ENCODE peak calls at places on chromosome 2, in seven cellular contexts. One of them, this sample, is unnamed.

GRCh38 chr2:113974727-113975126 is 84.8 kb downstream of the ACTR3 start:
- DNase-seq in AG09309: no peak
- DNase-seq in T-helper 9 cell: no peak
- DNase-seq in left cardiac atrium: no peak
- DNase-seq in stimulated activated CD4-positive, alpha-beta T cell treated with anti-CD3 and anti-CD28 coated beads, Interleukin-4, amount 100 ng/mL, for 4 hours: no peak
- DNase-seq in T1000: no peak
- DNase-seq in germinal center: no peak
- DNase-seq in this sample: no peak

GRCh38 chr2:12116228-12116750 is 369.9 kb downstream of the LPIN1 start:
- DNase-seq in stimulated activated CD4-positive, alpha-beta T cell treated with anti-CD3 and anti-CD28 coated beads, Interleukin-4, amount 100 ng/mL, for 4 hours: no peak
- DNase-seq in left cardiac atrium: no peak
- DNase-seq in T-helper 9 cell: no peak
- DNase-seq in AG09309: no peak
- DNase-seq in T1000: no peak
- DNase-seq in germinal center: peak; percentile 82
- DNase-seq in this sample: no peak

GRCh38 chr2:71154798-71155197 is 24.4 kb downstream of the MPHOSPH10 start:
- DNase-seq in left cardiac atrium: no peak
- DNase-seq in AG09309: no peak
- DNase-seq in stimulated activated CD4-positive, alpha-beta T cell treated with anti-CD3 and anti-CD28 coated beads, Interleukin-4, amount 100 ng/mL, for 4 hours: no peak
- DNase-seq in germinal center: peak; percentile 17
- DNase-seq in T-helper 9 cell: no peak
- DNase-seq in T1000: no peak
- DNase-seq in this sample: no peak

GRCh38 chr2:237459741-237460174 is 27.3 kb upstream of the MLPH start:
- DNase-seq in germinal center: no peak
- DNase-seq in T-helper 9 cell: no peak
- DNase-seq in AG09309: no peak
- DNase-seq in stimulated activated CD4-positive, alpha-beta T cell treated with anti-CD3 and anti-CD28 coated beads, Interleukin-4, amount 100 ng/mL, for 4 hours: no peak
- DNase-seq in T1000: no peak
- DNase-seq in left cardiac atrium: no peak
- DNase-seq in this sample: no peak

GRCh38 chr2:203463176-203463797 is 71.8 kb downstream of the RAPH1 start:
- DNase-seq in T1000: no peak
- DNase-seq in left cardiac atrium: no peak
- DNase-seq in T-helper 9 cell: no peak
- DNase-seq in AG09309: no peak
- DNase-seq in stimulated activated CD4-positive, alpha-beta T cell treated with anti-CD3 and anti-CD28 coated beads, Interleukin-4, amount 100 ng/mL, for 4 hours: no peak
- DNase-seq in germinal center: no peak
- DNase-seq in this sample: no peak

GRCh38 chr2:167331636-167332232 is 443.5 kb downstream of the XIRP2 start:
- DNase-seq in left cardiac atrium: no peak
- DNase-seq in germinal center: peak; percentile 3
- DNase-seq in stimulated activated CD4-positive, alpha-beta T cell treated with anti-CD3 and anti-CD28 coated beads, Interleukin-4, amount 100 ng/mL, for 4 hours: no peak
- DNase-seq in T1000: no peak
- DNase-seq in T-helper 9 cell: no peak
- DNase-seq in AG09309: no peak
- DNase-seq in this sample: no peak

GRCh38 chr2:127051116-127051779 is 55.7 kb downstream of the BIN1 start:
- DNase-seq in germinal center: no peak
- DNase-seq in T1000: no peak
- DNase-seq in stimulated activated CD4-positive, alpha-beta T cell treated with anti-CD3 and anti-CD28 coated beads, Interleukin-4, amount 100 ng/mL, for 4 hours: no peak
- DNase-seq in T-helper 9 cell: no peak
- DNase-seq in left cardiac atrium: peak; percentile 18
- DNase-seq in AG09309: no peak
- DNase-seq in this sample: no peak

GRCh38 chr2:154402138-154402714 is 296.3 kb upstream of the KCNJ3 start:
- DNase-seq in stimulated activated CD4-positive, alpha-beta T cell treated with anti-CD3 and anti-CD28 coated beads, Interleukin-4, amount 100 ng/mL, for 4 hours: no peak
- DNase-seq in germinal center: no peak
- DNase-seq in T1000: no peak
- DNase-seq in AG09309: no peak
- DNase-seq in T-helper 9 cell: no peak
- DNase-seq in left cardiac atrium: no peak
- DNase-seq in this sample: no peak

GRCh38 chr2:176087330-176088047 is 3.7 kb upstream of the EVX2 start:
- DNase-seq in T-helper 9 cell: no peak
- DNase-seq in germinal center: no peak
- DNase-seq in T1000: no peak
- DNase-seq in left cardiac atrium: no peak
- DNase-seq in stimulated activated CD4-positive, alpha-beta T cell treated with anti-CD3 and anti-CD28 coated beads, Interleukin-4, amount 100 ng/mL, for 4 hours: no peak
- DNase-seq in AG09309: no peak
- DNase-seq in this sample: no peak

GRCh38 chr2:232235716-232236115 is 142.8 kb upstream of the ALPP start:
- DNase-seq in AG09309: no peak
- DNase-seq in T1000: no peak
- DNase-seq in germinal center: no peak
- DNase-seq in left cardiac atrium: no peak
- DNase-seq in T-helper 9 cell: no peak
- DNase-seq in stimulated activated CD4-positive, alpha-beta T cell treated with anti-CD3 and anti-CD28 coated beads, Interleukin-4, amount 100 ng/mL, for 4 hours: no peak
- DNase-seq in this sample: no peak

GRCh38 chr2:230219419-230220331 is at the start of gene SP110:
- DNase-seq in AG09309: peak; percentile 42
- DNase-seq in T1000: peak; percentile 78
- DNase-seq in left cardiac atrium: peak; percentile 84
- DNase-seq in T-helper 9 cell: peak; percentile 58
- DNase-seq in stimulated activated CD4-positive, alpha-beta T cell treated with anti-CD3 and anti-CD28 coated beads, Interleukin-4, amount 100 ng/mL, for 4 hours: peak; percentile 86
- DNase-seq in germinal center: peak; percentile 76
- DNase-seq in this sample: peak; percentile 86

GRCh38 chr2:26432856-26433255 is 31.1 kb downstream of the DRC1 start:
- DNase-seq in left cardiac atrium: no peak
- DNase-seq in AG09309: no peak
- DNase-seq in T1000: no peak
- DNase-seq in germinal center: no peak
- DNase-seq in stimulated activated CD4-positive, alpha-beta T cell treated with anti-CD3 and anti-CD28 coated beads, Interleukin-4, amount 100 ng/mL, for 4 hours: no peak
- DNase-seq in T-helper 9 cell: no peak
- DNase-seq in this sample: no peak

GRCh38 chr2:99834426-99834825 is 308.0 kb downstream of the AFF3 start:
- DNase-seq in AG09309: no peak
- DNase-seq in T-helper 9 cell: no peak
- DNase-seq in stimulated activated CD4-positive, alpha-beta T cell treated with anti-CD3 and anti-CD28 coated beads, Interleukin-4, amount 100 ng/mL, for 4 hours: no peak
- DNase-seq in left cardiac atrium: no peak
- DNase-seq in T1000: no peak
- DNase-seq in germinal center: no peak
- DNase-seq in this sample: no peak

GRCh38 chr2:42653039-42653438 is 84.6 kb downstream of the MTA3 start:
- DNase-seq in T-helper 9 cell: no peak
- DNase-seq in stimulated activated CD4-positive, alpha-beta T cell treated with anti-CD3 and anti-CD28 coated beads, Interleukin-4, amount 100 ng/mL, for 4 hours: no peak
- DNase-seq in germinal center: no peak
- DNase-seq in T1000: no peak
- DNase-seq in left cardiac atrium: no peak
- DNase-seq in AG09309: no peak
- DNase-seq in this sample: no peak

GRCh38 chr2:115694651-115695050 is 1252.2 kb downstream of the DPP10 start:
- DNase-seq in left cardiac atrium: no peak
- DNase-seq in germinal center: no peak
- DNase-seq in T-helper 9 cell: no peak
- DNase-seq in stimulated activated CD4-positive, alpha-beta T cell treated with anti-CD3 and anti-CD28 coated beads, Interleukin-4, amount 100 ng/mL, for 4 hours: no peak
- DNase-seq in AG09309: no peak
- DNase-seq in T1000: no peak
- DNase-seq in this sample: no peak

GRCh38 chr2:3303583-3304406 is 73.8 kb downstream of the EIPR1 start:
- DNase-seq in AG09309: peak; percentile 38
- DNase-seq in left cardiac atrium: peak; percentile 89
- DNase-seq in stimulated activated CD4-positive, alpha-beta T cell treated with anti-CD3 and anti-CD28 coated beads, Interleukin-4, amount 100 ng/mL, for 4 hours: peak; percentile 66
- DNase-seq in T-helper 9 cell: peak; percentile 68
- DNase-seq in germinal center: peak; percentile 81
- DNase-seq in T1000: no peak
- DNase-seq in this sample: peak; percentile 74

GRCh38 chr2:139020287-139020686 is 240.1 kb upstream of the NXPH2 start:
- DNase-seq in T1000: no peak
- DNase-seq in T-helper 9 cell: no peak
- DNase-seq in left cardiac atrium: no peak
- DNase-seq in AG09309: no peak
- DNase-seq in stimulated activated CD4-positive, alpha-beta T cell treated with anti-CD3 and anti-CD28 coated beads, Interleukin-4, amount 100 ng/mL, for 4 hours: no peak
- DNase-seq in germinal center: no peak
- DNase-seq in this sample: no peak

GRCh38 chr2:186129767-186130581 is 356.1 kb upstream of the ZC3H15 start:
- DNase-seq in T1000: no peak
- DNase-seq in left cardiac atrium: no peak
- DNase-seq in AG09309: no peak
- DNase-seq in stimulated activated CD4-positive, alpha-beta T cell treated with anti-CD3 and anti-CD28 coated beads, Interleukin-4, amount 100 ng/mL, for 4 hours: no peak
- DNase-seq in germinal center: no peak
- DNase-seq in T-helper 9 cell: no peak
- DNase-seq in this sample: no peak

GRCh38 chr2:114122861-114123391 is 233.0 kb downstream of the ACTR3 start:
- DNase-seq in left cardiac atrium: no peak
- DNase-seq in T1000: no peak
- DNase-seq in germinal center: no peak
- DNase-seq in stimulated activated CD4-positive, alpha-beta T cell treated with anti-CD3 and anti-CD28 coated beads, Interleukin-4, amount 100 ng/mL, for 4 hours: no peak
- DNase-seq in AG09309: no peak
- DNase-seq in T-helper 9 cell: no peak
- DNase-seq in this sample: no peak

GRCh38 chr2:111057045-111057444 is 63.7 kb upstream of the BCL2L11 start:
- DNase-seq in T1000: no peak
- DNase-seq in germinal center: peak; percentile 35
- DNase-seq in left cardiac atrium: no peak
- DNase-seq in T-helper 9 cell: no peak
- DNase-seq in AG09309: no peak
- DNase-seq in stimulated activated CD4-positive, alpha-beta T cell treated with anti-CD3 and anti-CD28 coated beads, Interleukin-4, amount 100 ng/mL, for 4 hours: no peak
- DNase-seq in this sample: no peak

GRCh38 chr2:54572636-54573531 is 116.8 kb downstream of the SPTBN1 start:
- DNase-seq in germinal center: no peak
- DNase-seq in T1000: no peak
- DNase-seq in AG09309: no peak
- DNase-seq in left cardiac atrium: no peak
- DNase-seq in stimulated activated CD4-positive, alpha-beta T cell treated with anti-CD3 and anti-CD28 coated beads, Interleukin-4, amount 100 ng/mL, for 4 hours: peak; percentile 33
- DNase-seq in T-helper 9 cell: peak; percentile 40
- DNase-seq in this sample: no peak

GRCh38 chr2:157420771-157421323 is 23.0 kb downstream of the CYTIP start:
- DNase-seq in stimulated activated CD4-positive, alpha-beta T cell treated with anti-CD3 and anti-CD28 coated beads, Interleukin-4, amount 100 ng/mL, for 4 hours: no peak
- DNase-seq in T-helper 9 cell: no peak
- DNase-seq in T1000: no peak
- DNase-seq in AG09309: peak; percentile 52
- DNase-seq in left cardiac atrium: no peak
- DNase-seq in germinal center: no peak
- DNase-seq in this sample: no peak

GRCh38 chr2:152588911-152589310 is 128.3 kb downstream of the PRPF40A start:
- DNase-seq in stimulated activated CD4-positive, alpha-beta T cell treated with anti-CD3 and anti-CD28 coated beads, Interleukin-4, amount 100 ng/mL, for 4 hours: no peak
- DNase-seq in left cardiac atrium: no peak
- DNase-seq in T-helper 9 cell: no peak
- DNase-seq in germinal center: peak; percentile 30
- DNase-seq in AG09309: no peak
- DNase-seq in T1000: no peak
- DNase-seq in this sample: no peak

GRCh38 chr2:119264781-119265692 is 41.4 kb downstream of the STEAP3 start:
- DNase-seq in T1000: peak; percentile 6
- DNase-seq in T-helper 9 cell: no peak
- DNase-seq in left cardiac atrium: no peak
- DNase-seq in germinal center: peak; percentile 70
- DNase-seq in AG09309: no peak
- DNase-seq in stimulated activated CD4-positive, alpha-beta T cell treated with anti-CD3 and anti-CD28 coated beads, Interleukin-4, amount 100 ng/mL, for 4 hours: no peak
- DNase-seq in this sample: no peak